ENCODE peak calls at places on chromosomes 13 and 19, in six cellular contexts. V is AG04450; B is psoas muscle; G is T-helper 9 cell; N is stimulated activated CD4-positive, alpha-beta T cell treated with anti-CD3 and anti-CD28 coated beads, TNF-alpha, amount 100 ng/mL, for 1 hour; K is HFF-Myc. J is an unnamed sample.
A peak's percentile ranks its signal among the peaks of the same experiment; 100 is the strongest.

GRCh38 chr13:34076943-34077703 is 259.2 kb downstream of the RFC3 start:
- DNase-seq in V (no peak), B (no peak), G (no peak), N (no peak), K (peak; percentile 52), J (peak; percentile 18)

GRCh38 chr19:12864143-12864542 is 17.1 kb downstream of the DNASE2 start:
- DNase-seq in V (no peak), B (no peak), G (no peak), N (no peak), K (no peak), J (no peak)

GRCh38 chr13:50599046-50599445 is 244.4 kb downstream of the DLEU7 start:
- DNase-seq in V (no peak), B (no peak), G (no peak), N (no peak), K (no peak), J (no peak)

GRCh38 chr19:43777163-43777700 is 3.5 kb downstream of the KCNN4 start:
- DNase-seq in V (no peak), B (peak; percentile 53), G (peak; percentile 29), N (no peak), K (no peak), J (no peak)

GRCh38 chr13:99386911-99387788 is 80.0 kb upstream of the GPR183 start:
- DNase-seq in V (no peak), B (peak; percentile 69), G (peak; percentile 85), N (peak; percentile 74), K (no peak), J (peak; percentile 15)

GRCh38 chr19:57813919-57814504 is 701 bp downstream of the ZNF552 start:
- DNase-seq in V (no peak), B (no peak), G (no peak), N (no peak), K (no peak), J (no peak)

GRCh38 chr19:55232284-55232597 is 3.7 kb upstream of the TMEM86B start:
- DNase-seq in V (no peak), B (no peak), G (no peak), N (no peak), K (no peak), J (no peak)

GRCh38 chr19:18023596-18024212 is 15.7 kb downstream of the ARRDC2 start:
- DNase-seq in V (no peak), B (peak; percentile 94), G (peak; percentile 72), N (peak; percentile 49), K (no peak), J (no peak)

GRCh38 chr19:50315773-50316448 is 13.3 kb downstream of the KCNC3 start:
- DNase-seq in V (no peak), B (peak; percentile 32), G (no peak), N (no peak), K (no peak), J (no peak)

GRCh38 chr19:48627865-48628314 is 8.6 kb downstream of the SPHK2 start:
- DNase-seq in V (no peak), B (no peak), G (no peak), N (no peak), K (no peak), J (no peak)

GRCh38 chr13:98284677-98285076 is 107.6 kb upstream of the RNF113B start:
- DNase-seq in V (no peak), B (no peak), G (no peak), N (no peak), K (no peak), J (no peak)

GRCh38 chr13:50320297-50320862 is 305.1 kb downstream of the KCNRG start:
- DNase-seq in V (peak; percentile 4), B (no peak), G (no peak), N (no peak), K (no peak), J (peak; percentile 43)

GRCh38 chr19:47200530-47200929 is 30.5 kb downstream of the BBC3 start:
- DNase-seq in V (no peak), B (no peak), G (no peak), N (no peak), K (no peak), J (no peak)

GRCh38 chr19:7459773-7460172 is 29.1 kb downstream of the PEX11G start:
- DNase-seq in V (no peak), B (no peak), G (no peak), N (no peak), K (no peak), J (no peak)

GRCh38 chr13:34762312-34762711 is 179.8 kb upstream of the NBEA start:
- DNase-seq in V (no peak), B (no peak), G (no peak), N (no peak), K (no peak), J (no peak)

GRCh38 chr19:12936582-12936981 is 1.8 kb upstream of the CALR start:
- DNase-seq in V (no peak), B (no peak), G (no peak), N (no peak), K (no peak), J (no peak)

GRCh38 chr13:49443689-49444516 is at the start of the genes CAB39L and SETDB2:
- DNase-seq in V (peak; percentile 98), B (peak; percentile 98), G (peak; percentile 96), N (peak; percentile 98), K (peak; percentile 97), J (peak; percentile 96)

GRCh38 chr19:11159598-11160001 is 4.0 kb upstream of the SPC24 start:
- DNase-seq in V (no peak), B (peak; percentile 73), G (no peak), N (no peak), K (no peak), J (no peak)

GRCh38 chr13:59447846-59448620 is 715.7 kb downstream of the DIAPH3 start:
- DNase-seq in V (peak; percentile 43), B (no peak), G (no peak), N (no peak), K (no peak), J (no peak)

GRCh38 chr13:46113596-46113995 is 8.8 kb upstream of the CPB2 start:
- DNase-seq in V (no peak), B (no peak), G (no peak), N (no peak), K (no peak), J (no peak)